ENCODE peak calls at places on chromosomes 1 and 21, in seven cellular contexts. J is astrocyte of the spinal cord; V is NCI-H1092 treated with DMSO at 0.1 percent for 48 hours; H is GM20000; D is stimulated activated CD4-positive, alpha-beta T cell treated with anti-CD3 and anti-CD28 coated beads, Interleukin-12 subunit alpha, Interleukin-12 subunit beta, amount 100 ng/mL, for 4 hours; A is renal cortical epithelial cell; K is aorta. X is an unnamed sample.

GRCh38 chr1:46546210-46546609 is 5.2 kb downstream of the KNCN start:
- DNase-seq in H (no peak), K (no peak), D (no peak), J (no peak), A (no peak), V (no peak), X (no peak)

GRCh38 chr1:153951183-153951582 is 4.7 kb upstream of the DENND4B start:
- DNase-seq in V (no peak), A (no peak), D (no peak), J (no peak), H (no peak), K (no peak), X (no peak)

GRCh38 chr1:16006552-16007485 is 2.8 kb downstream of the SRARP start:
- DNase-seq in V (no peak), H (peak; percentile 53), J (peak; percentile 10), D (no peak), K (no peak), A (peak; percentile 75), X (no peak)

GRCh38 chr1:8419172-8419571 is 101.3 kb downstream of the SLC45A1 start:
- DNase-seq in A (peak; percentile 95), H (no peak), V (no peak), K (no peak), J (peak; percentile 65), D (no peak), X (no peak)

GRCh38 chr1:180974236-180974635 is 48.4 kb downstream of the STX6 start:
- DNase-seq in J (peak; percentile 35), D (no peak), H (no peak), K (no peak), V (no peak), A (peak; percentile 84), X (no peak)

GRCh38 chr1:29669912-29670311 is 433.6 kb downstream of the PTPRU start:
- DNase-seq in A (no peak), J (no peak), V (no peak), H (no peak), K (no peak), D (no peak), X (no peak)

GRCh38 chr1:16077430-16078245 is 4.2 kb upstream of the FAM131C start:
- DNase-seq in V (no peak), A (peak; percentile 11), K (no peak), J (peak; percentile 9), D (no peak), H (no peak), X (no peak)

GRCh38 chr1:3419415-3420204 is 34.9 kb upstream of the ARHGEF16 start:
- DNase-seq in A (no peak), K (no peak), V (peak; percentile 8), J (no peak), D (no peak), H (no peak), X (no peak)

GRCh38 chr1:7497107-7497637 is 273.9 kb upstream of the VAMP3 start:
- DNase-seq in H (no peak), J (no peak), D (no peak), A (no peak), K (no peak), V (no peak), X (no peak)

GRCh38 chr21:31929548-31929947 is 56.7 kb downstream of the HUNK start:
- DNase-seq in H (no peak), V (no peak), D (no peak), K (no peak), A (no peak), J (no peak), X (no peak)

GRCh38 chr1:226971765-226972164 is 31.7 kb downstream of the COQ8A start:
- DNase-seq in J (no peak), K (no peak), D (no peak), H (no peak), V (no peak), A (no peak), X (no peak)

GRCh38 chr21:14737922-14738321 is 191.8 kb upstream of the SAMSN1 start:
- DNase-seq in D (peak; percentile 4), K (no peak), J (peak; percentile 59), V (peak; percentile 26), H (peak; percentile 9), A (peak; percentile 65), X (peak; percentile 62)

GRCh38 chr1:6743189-6744101 is 41.8 kb upstream of the CAMTA1 start:
- DNase-seq in H (peak; percentile 38), A (peak; percentile 57), D (no peak), K (peak; percentile 78), V (no peak), J (peak; percentile 83), X (no peak)

GRCh38 chr1:11648732-11649158 is 5.5 kb downstream of the FBXO2 start:
- DNase-seq in K (no peak), A (no peak), H (no peak), J (no peak), V (no peak), D (peak; percentile 41), X (peak; percentile 13)

GRCh38 chr1:31154632-31155215 is 85.0 kb downstream of the NKAIN1 start:
- DNase-seq in A (peak; percentile 73), H (peak; percentile 96), K (peak; percentile 93), D (peak; percentile 74), J (peak; percentile 76), V (peak; percentile 75), X (peak; percentile 70)

GRCh38 chr1:210407207-210407886 is 78.6 kb downstream of the HHAT start:
- DNase-seq in K (peak; percentile 89), H (peak; percentile 67), V (peak; percentile 71), J (peak; percentile 69), D (peak; percentile 79), A (no peak), X (peak; percentile 49)